ENCODE peak calls at places on chromosomes 3 and 15, in nine cellular contexts. C is AG04450; A is stimulated activated CD8-positive, alpha-beta memory T cell treated with anti-CD3 and anti-CD28 coated beads, Interleukin-7, amount 100 ng/mL, for 1 hour; F is AML-193; J is endothelial cell; D is astrocyte; S is GM12891; Z is neuronal stem cell; Y is GM12892. O is an unnamed sample.

GRCh38 chr3:40997711-40998519 is 201.4 kb upstream of the CTNNB1 start:
- DNase-seq in C (no peak), A (no peak), F (no peak), J (no peak), D (no peak), S (no peak), Z (no peak), Y (no peak), O (no peak)

GRCh38 chr15:72057548-72058091 is 60.3 kb downstream of the MYO9A start:
- DNase-seq in C (no peak), A (no peak), F (no peak), J (no peak), D (no peak), S (no peak), Z (peak), Y (no peak), O (no peak)

GRCh38 chr15:38253448-38253847 is 812 bp downstream of the SPRED1 start:
- DNase-seq in C (no peak), A (no peak), F (no peak), J (no peak), D (peak), S (no peak), Z (peak), Y (no peak), O (no peak)

GRCh38 chr3:124663690-124664089 is 66.6 kb upstream of the UMPS start:
- DNase-seq in C (peak), A (no peak), F (no peak), J (no peak), D (no peak), S (no peak), Z (no peak), Y (no peak), O (no peak)

GRCh38 chr3:76293856-76294255 is 508.5 kb upstream of the ZNF717 start:
- DNase-seq in C (no peak), A (no peak), F (no peak), J (no peak), D (no peak), S (no peak), Z (no peak), Y (no peak), O (no peak)

GRCh38 chr15:92523176-92523575 is 129.5 kb downstream of the ST8SIA2 start:
- DNase-seq in C (no peak), A (no peak), F (no peak), J (no peak), D (no peak), S (no peak), Z (no peak), Y (no peak), O (no peak)

GRCh38 chr15:26087881-26088280 is 224.8 kb upstream of the ATP10A start:
- DNase-seq in C (no peak), A (no peak), F (no peak), J (no peak), D (peak), S (no peak), Z (no peak), Y (no peak), O (no peak)

GRCh38 chr3:65979731-65980130 is 59.0 kb downstream of the MAGI1 start:
- DNase-seq in C (peak), A (no peak), F (no peak), J (no peak), D (peak), S (no peak), Z (no peak), Y (no peak), O (no peak)

GRCh38 chr3:13462822-13463221 is 17.3 kb upstream of the HDAC11 start:
- DNase-seq in C (no peak), A (no peak), F (no peak), J (no peak), D (no peak), S (no peak), Z (no peak), Y (no peak), O (no peak)

GRCh38 chr3:55017876-55018275 is 90.0 kb upstream of the LRTM1 start:
- DNase-seq in C (no peak), A (no peak), F (no peak), J (no peak), D (peak), S (no peak), Z (no peak), Y (no peak), O (no peak)

GRCh38 chr15:69414702-69415161 is 583 bp downstream of the KIF23 start:
- DNase-seq in C (peak), A (no peak), F (peak), J (peak), D (peak), S (peak), Z (peak), Y (no peak), O (peak)

GRCh38 chr15:82571722-82572222 is 31.5 kb upstream of the RPS17 start:
- DNase-seq in C (peak), A (no peak), F (no peak), J (peak), D (peak), S (no peak), Z (peak), Y (no peak), O (peak)

GRCh38 chr3:45064512-45065372 is 38.6 kb downstream of the CLEC3B start:
- DNase-seq in C (peak), A (no peak), F (peak), J (no peak), D (peak), S (no peak), Z (no peak), Y (no peak), O (peak)

GRCh38 chr3:158483701-158484100 is 87.3 kb upstream of the MLF1 start:
- DNase-seq in C (no peak), A (no peak), F (no peak), J (no peak), D (no peak), S (no peak), Z (no peak), Y (no peak), O (no peak)

GRCh38 chr3:177459397-177459796 is 262.1 kb upstream of the TBL1XR1 start:
- DNase-seq in C (no peak), A (no peak), F (no peak), J (no peak), D (peak), S (no peak), Z (no peak), Y (no peak), O (no peak)

GRCh38 chr3:186640473-186640818 is 247 bp downstream of the FETUB start:
- DNase-seq in C (no peak), A (no peak), F (no peak), J (no peak), D (peak), S (no peak), Z (no peak), Y (no peak), O (no peak)

GRCh38 chr3:77191640-77192039 is 151.7 kb downstream of the ROBO2 start:
- DNase-seq in C (no peak), A (no peak), F (no peak), J (no peak), D (no peak), S (no peak), Z (no peak), Y (no peak), O (no peak)

GRCh38 chr15:40360015-40360414 is 2.0 kb downstream of the DISP2 start:
- DNase-seq in C (no peak), A (no peak), F (no peak), J (no peak), D (no peak), S (no peak), Z (no peak), Y (no peak), O (no peak)

GRCh38 chr3:157354722-157355121 is 81.9 kb upstream of the PTX3 start:
- DNase-seq in C (no peak), A (no peak), F (peak), J (peak), D (no peak), S (no peak), Z (no peak), Y (no peak), O (no peak)

GRCh38 chr15:51759557-51760070 is 8.2 kb downstream of the TMOD2 start:
- DNase-seq in C (peak), A (no peak), F (peak), J (no peak), D (peak), S (no peak), Z (no peak), Y (no peak), O (no peak)

GRCh38 chr15:70561885-70562284 is 201.5 kb downstream of the UACA start:
- DNase-seq in C (no peak), A (no peak), F (no peak), J (no peak), D (no peak), S (no peak), Z (no peak), Y (no peak), O (no peak)

GRCh38 chr3:25854214-25854613 is 64.3 kb downstream of the OXSM start:
- DNase-seq in C (no peak), A (no peak), F (no peak), J (no peak), D (peak), S (no peak), Z (no peak), Y (no peak), O (no peak)

GRCh38 chr3:160381470-160381869 is 17.6 kb downstream of the IFT80 start:
- DNase-seq in C (no peak), A (no peak), F (no peak), J (no peak), D (peak), S (no peak), Z (no peak), Y (no peak), O (no peak)

GRCh38 chr15:76330281-76330680 is 6.3 kb upstream of the ISL2 start:
- DNase-seq in C (no peak), A (no peak), F (peak), J (no peak), D (no peak), S (no peak), Z (no peak), Y (no peak), O (peak)

GRCh38 chr3:111915905-111916304 is 56.8 kb downstream of the PHLDB2 start:
- DNase-seq in C (no peak), A (no peak), F (no peak), J (no peak), D (peak), S (no peak), Z (no peak), Y (no peak), O (no peak)

GRCh38 chr15:100186366-100186765 is 155.4 kb downstream of the ADAMTS17 start:
- DNase-seq in C (no peak), A (no peak), F (no peak), J (no peak), D (no peak), S (no peak), Z (no peak), Y (no peak), O (no peak)

GRCh38 chr3:128835096-128835495 is 44.3 kb upstream of the ACAD9 start:
- DNase-seq in C (no peak), A (no peak), F (no peak), J (no peak), D (no peak), S (no peak), Z (no peak), Y (no peak), O (no peak)

GRCh38 chr3:182405752-182406151 is 387.6 kb upstream of the ATP11B start:
- DNase-seq in C (no peak), A (no peak), F (no peak), J (no peak), D (no peak), S (no peak), Z (no peak), Y (no peak), O (no peak)

GRCh38 chr15:75227663-75228280 is 26.1 kb downstream of the C15orf39 start:
- DNase-seq in C (no peak), A (no peak), F (no peak), J (no peak), D (no peak), S (peak), Z (no peak), Y (no peak), O (no peak)

GRCh38 chr15:32861741-32862140 is 143.9 kb downstream of the GREM1 start:
- DNase-seq in C (no peak), A (no peak), F (no peak), J (no peak), D (peak), S (no peak), Z (peak), Y (peak), O (no peak)

GRCh38 chr3:189839576-189839975 is 208.4 kb downstream of the TP63 start:
- DNase-seq in C (no peak), A (no peak), F (no peak), J (no peak), D (peak), S (no peak), Z (no peak), Y (no peak), O (no peak)

GRCh38 chr3:31043184-31043819 is 148.8 kb upstream of the GADL1 start:
- DNase-seq in C (no peak), A (no peak), F (peak), J (no peak), D (no peak), S (no peak), Z (no peak), Y (no peak), O (no peak)

GRCh38 chr3:5425371-5425770 is 237.9 kb downstream of the EDEM1 start:
- DNase-seq in C (no peak), A (no peak), F (no peak), J (no peak), D (no peak), S (no peak), Z (no peak), Y (no peak), O (no peak)

GRCh38 chr15:44676676-44677075 is 13.2 kb upstream of the SPG11 start:
- DNase-seq in C (no peak), A (no peak), F (no peak), J (no peak), D (no peak), S (no peak), Z (no peak), Y (no peak), O (no peak)

GRCh38 chr3:157789162-157789561 is 285.9 kb upstream of the VEPH1 start:
- DNase-seq in C (no peak), A (no peak), F (no peak), J (no peak), D (peak), S (no peak), Z (no peak), Y (no peak), O (no peak)